ENCODE peak calls at places on chromosome 18, in nine cellular contexts. R, X, C, V, S, Q, I, K and F are unnamed samples.

GRCh38 chr18:35756506-35757117 is 175.1 kb downstream of the GALNT1 start:
- DNase-seq in R (peak; percentile 63), X (peak; percentile 66), C (peak; percentile 73), V (peak; percentile 56), S (no peak), Q (no peak), I (no peak), K (peak; percentile 45), F (no peak)

GRCh38 chr18:59123588-59124369 is 15.9 kb upstream of the SEC11C start:
- DNase-seq in R (no peak), X (peak; percentile 88), C (peak; percentile 62), V (no peak), S (no peak), Q (no peak), I (peak; percentile 65), K (peak; percentile 97), F (no peak)

GRCh38 chr18:56929861-56930260 is 217.0 kb upstream of the BOD1L2 start:
- DNase-seq in R (no peak), X (no peak), C (no peak), V (no peak), S (no peak), Q (no peak), I (no peak), K (no peak), F (no peak)

GRCh38 chr18:59509477-59510173 is 150.6 kb upstream of the LMAN1 start:
- DNase-seq in R (no peak), X (no peak), C (no peak), V (no peak), S (no peak), Q (no peak), I (no peak), K (peak; percentile 16), F (no peak)

GRCh38 chr18:10953672-10954071 is 195.7 kb downstream of the PIEZO2 start:
- DNase-seq in R (no peak), X (no peak), C (no peak), V (peak; percentile 91), S (no peak), Q (no peak), I (no peak), K (no peak), F (no peak)

GRCh38 chr18:78975282-78975681 is 4.3 kb upstream of the SALL3 start:
- DNase-seq in R (no peak), X (no peak), C (no peak), V (no peak), S (no peak), Q (no peak), I (no peak), K (no peak), F (no peak)

GRCh38 chr18:68362907-68363306 is 352.0 kb downstream of the TMX3 start:
- DNase-seq in R (no peak), X (no peak), C (no peak), V (no peak), S (no peak), Q (no peak), I (no peak), K (no peak), F (no peak)

GRCh38 chr18:52510139-52510538 is 170.1 kb downstream of the DCC start:
- DNase-seq in R (no peak), X (no peak), C (no peak), V (no peak), S (no peak), Q (no peak), I (no peak), K (no peak), F (no peak)

GRCh38 chr18:46591821-46592391 is 65.1 kb downstream of the LOXHD1 start:
- DNase-seq in R (no peak), X (no peak), C (no peak), V (no peak), S (no peak), Q (no peak), I (no peak), K (no peak), F (no peak)

GRCh38 chr18:55778731-55779460 is 190.9 kb upstream of the TCF4 start:
- DNase-seq in R (no peak), X (no peak), C (peak; percentile 38), V (no peak), S (no peak), Q (no peak), I (no peak), K (peak; percentile 18), F (no peak)

GRCh38 chr18:8890957-8891464 is 185.7 kb downstream of the MTCL1 start:
- DNase-seq in R (peak; percentile 83), X (peak; percentile 93), C (peak; percentile 88), V (no peak), S (no peak), Q (no peak), I (peak; percentile 88), K (peak; percentile 99), F (peak; percentile 66)

GRCh38 chr18:75612491-75612890 is 185.0 kb upstream of the SMIM21 start:
- DNase-seq in R (no peak), X (peak; percentile 19), C (no peak), V (no peak), S (no peak), Q (no peak), I (no peak), K (no peak), F (no peak)

GRCh38 chr18:60892441-60892840 is 440.8 kb upstream of the CDH20 start:
- DNase-seq in R (peak; percentile 30), X (peak; percentile 43), C (peak; percentile 47), V (no peak), S (no peak), Q (no peak), I (no peak), K (peak; percentile 50), F (no peak)

GRCh38 chr18:78664851-78665250 is 314.8 kb upstream of the SALL3 start:
- DNase-seq in R (no peak), X (no peak), C (no peak), V (no peak), S (no peak), Q (no peak), I (no peak), K (no peak), F (no peak)

GRCh38 chr18:76548541-76548940 is 53.5 kb upstream of the ZNF516 start:
- DNase-seq in R (no peak), X (no peak), C (no peak), V (no peak), S (no peak), Q (peak; percentile 34), I (no peak), K (no peak), F (no peak)

DNA sequence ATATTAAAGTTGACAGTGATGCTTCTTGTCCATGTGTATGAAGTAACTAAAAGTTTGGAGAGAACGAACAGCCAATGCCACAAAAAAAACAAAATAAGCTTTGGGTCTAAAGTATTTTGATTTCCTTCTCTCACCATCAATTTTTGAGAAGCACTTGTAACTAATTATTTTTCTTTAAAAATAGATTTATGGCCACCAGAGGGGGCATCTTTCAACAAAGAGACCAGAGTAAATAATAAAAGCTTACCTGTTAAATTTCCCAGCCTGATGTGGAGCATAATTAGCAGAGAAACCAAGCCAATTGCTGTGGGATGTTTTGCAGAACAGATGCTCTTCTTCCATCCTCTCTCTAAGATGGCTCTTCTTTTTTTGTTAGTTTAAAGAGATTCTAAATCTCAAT is 29.0 kb downstream of the LINC00305 start:
- DNase-seq in R (peak; percentile 1), X (peak; percentile 30), C (no peak), V (peak; percentile 3), S (no peak), Q (no peak), I (no peak), K (no peak), F (no peak)
- TF ChIP-seq CTCF in R (no peak), X (peak; percentile 6), C (no peak), V (peak; percentile 54), S (no peak), Q (peak; percentile 16), I (no peak), K (peak; percentile 3), F (peak; percentile 52)

DNA sequence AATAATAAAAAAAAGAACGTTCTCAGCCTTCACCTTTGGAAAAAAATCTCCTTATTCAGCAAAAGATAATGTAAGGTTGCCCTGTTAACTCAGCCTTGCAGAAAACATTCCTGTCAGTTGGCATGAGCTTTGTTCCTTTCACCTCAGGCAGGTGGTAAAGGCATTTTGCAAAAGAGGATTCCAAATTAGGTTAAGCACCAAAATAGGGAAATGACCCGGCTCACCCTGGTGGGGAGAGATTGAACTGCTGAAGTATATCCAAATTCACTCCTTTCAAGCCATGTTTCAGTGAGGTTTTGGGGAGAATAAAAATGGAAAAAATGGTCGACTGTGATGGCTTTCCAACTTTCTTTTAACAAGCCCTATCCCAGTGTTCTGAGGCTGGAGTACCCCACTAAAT is 1988.8 kb upstream of the PIK3C3 start:
- DNase-seq in R (no peak), X (no peak), C (no peak), V (no peak), S (no peak), Q (no peak), I (no peak), K (no peak), F (no peak)
- TF ChIP-seq CTCF in R (no peak), X (peak; percentile 32), C (peak; percentile 23), V (no peak), S (no peak), Q (peak; percentile 10), I (peak; percentile 3), K (peak; percentile 48), F (peak; percentile 45)

GRCh38 chr18:23207191-23207955 is 72.1 kb downstream of the CABLES1 start:
- DNase-seq in R (peak; percentile 20), X (peak; percentile 54), C (no peak), V (peak; percentile 54), S (no peak), Q (no peak), I (no peak), K (peak; percentile 76), F (no peak)
- TF ChIP-seq CTCF in R (peak; percentile 52), X (peak; percentile 52), C (peak; percentile 40), V (peak; percentile 87), S (peak; percentile 25), Q (peak; percentile 26), I (peak; percentile 9), K (peak; percentile 32), F (no peak)

GRCh38 chr18:4283746-4284291 is 171.3 kb downstream of the DLGAP1 start:
- DNase-seq in R (no peak), X (no peak), C (no peak), V (no peak), S (no peak), Q (no peak), I (no peak), K (no peak), F (no peak)

GRCh38 chr18:4284528-4284927 is 170.6 kb downstream of the DLGAP1 start:
- DNase-seq in R (no peak), X (no peak), C (no peak), V (no peak), S (no peak), Q (no peak), I (no peak), K (no peak), F (no peak)

GRCh38 chr18:4285525-4285924 is 169.6 kb downstream of the DLGAP1 start:
- DNase-seq in R (no peak), X (no peak), C (no peak), V (no peak), S (no peak), Q (no peak), I (no peak), K (no peak), F (no peak)

GRCh38 chr18:4286256-4286655 is 168.9 kb downstream of the DLGAP1 start:
- DNase-seq in R (no peak), X (no peak), C (no peak), V (no peak), S (no peak), Q (no peak), I (no peak), K (no peak), F (no peak)

DNA sequence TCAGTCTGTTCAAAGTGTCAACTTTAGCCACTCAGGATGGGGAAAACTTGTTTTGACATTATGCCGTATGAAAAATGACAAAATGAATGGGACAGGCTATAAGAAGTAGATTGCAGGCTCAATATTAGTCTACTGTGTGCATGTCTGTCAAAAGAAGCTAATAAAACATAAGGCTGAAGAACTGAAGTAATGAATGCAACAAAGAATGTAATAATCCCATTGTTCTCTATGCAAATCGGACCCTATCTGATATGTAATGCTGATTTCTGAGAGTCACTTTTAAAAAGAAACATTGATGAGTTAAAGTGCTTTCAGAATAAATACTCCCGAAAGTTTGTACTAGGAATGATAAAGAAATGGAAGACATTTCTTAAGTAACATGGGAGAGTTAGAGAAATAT is 172.2 kb downstream of the DLGAP1 start:
- DNase-seq in R (no peak), X (no peak), C (no peak), V (no peak), S (no peak), Q (no peak), I (no peak), K (no peak), F (no peak)
- TF ChIP-seq CTCF in R (no peak), X (no peak), C (no peak), V (no peak), S (no peak), Q (no peak), I (no peak), K (no peak), F (no peak)